ENCODE peak calls at places on chromosomes 16 and 17, in four cellular contexts. K is esophagus squamous epithelium; P is effector memory CD4-positive, alpha-beta T cell; X is left lung. S is an unnamed sample.
A peak's percentile ranks its signal among the peaks of the same experiment; 100 is the strongest.

GRCh38 chr16:69761983-69762842 is at the start of gene WWP2:
- DNase-seq in K (no peak), P (peak; percentile 76), X (peak; percentile 93), S (peak; percentile 31)

GRCh38 chr16:51839697-51840462 is 688.8 kb upstream of the SALL1 start:
- DNase-seq in K (no peak), P (no peak), X (no peak), S (no peak)

GRCh38 chr16:74773431-74774222 is 993 bp downstream of the FA2H start:
- DNase-seq in X (no peak), K (no peak), P (no peak), S (no peak)

GRCh38 chr17:40022961-40023541 is 7.8 kb downstream of the CSF3 start:
- DNase-seq in X (peak; percentile 79), P (no peak), K (no peak), S (no peak)

GRCh38 chr16:48811478-48811877 is 201.5 kb upstream of the N4BP1 start:
- DNase-seq in P (no peak), K (no peak), X (peak; percentile 67), S (no peak)

GRCh38 chr17:82963104-82963950 is 116.1 kb upstream of the METRNL start:
- DNase-seq in X (peak; percentile 93), K (no peak), P (no peak), S (peak; percentile 47)

GRCh38 chr16:17343028-17343427 is 127.7 kb downstream of the XYLT1 start:
- DNase-seq in X (no peak), K (no peak), P (peak; percentile 4), S (no peak)

GRCh38 chr17:38559880-38560230 is 45.9 kb downstream of the SRCIN1 start:
- DNase-seq in X (no peak), P (no peak), K (no peak), S (no peak)

GRCh38 chr17:17051791-17052461 is 9.7 kb downstream of the MPRIP start:
- DNase-seq in X (no peak), K (no peak), P (no peak), S (no peak)

GRCh38 chr17:17081304-17081940 is 39.2 kb downstream of the MPRIP start:
- DNase-seq in P (no peak), X (no peak), K (no peak), S (no peak)

GRCh38 chr17:37239690-37240344 is 136.0 kb upstream of the C17orf78 start:
- DNase-seq in X (no peak), P (peak; percentile 1), K (no peak), S (no peak)

GRCh38 chr16:30984669-30985400 is at the start of gene HSD3B7:
- DNase-seq in K (peak; percentile 24), X (peak; percentile 99), P (peak; percentile 75), S (peak; percentile 79)
- H3K36me3 ChIP-seq in K (peaks cover 24% of the 10 kb centered on the region), X (peaks cover 68% of the 10 kb centered on the region), P (peaks cover 20% of the 10 kb centered on the region), S (peaks cover 17% of the 10 kb centered on the region)

GRCh38 chr17:59698143-59698542 is 9.1 kb downstream of the PTRH2 start:
- DNase-seq in P (no peak), X (no peak), K (no peak), S (no peak)

GRCh38 chr17:59695943-59696681 is 11.1 kb downstream of the PTRH2 start:
- DNase-seq in X (no peak), P (no peak), K (no peak), S (no peak)

GRCh38 chr17:59696682-59697277 is 10.4 kb downstream of the PTRH2 start:
- DNase-seq in X (no peak), P (no peak), K (no peak), S (no peak)

GRCh38 chr17:59694344-59694743 is 12.9 kb downstream of the PTRH2 start:
- DNase-seq in P (no peak), K (no peak), X (no peak), S (no peak)

GRCh38 chr17:59693582-59693981 is 13.6 kb downstream of the PTRH2 start:
- DNase-seq in X (peak; percentile 53), K (no peak), P (no peak), S (no peak)
- H3K36me3 ChIP-seq in X (peaks cover 100% of the 10 kb centered on the region), K (peaks cover 28% of the 10 kb centered on the region), P (peaks cover 70% of the 10 kb centered on the region), S (peaks cover 18% of the 10 kb centered on the region)

GRCh38 chr17:1471931-1472727 is 16.1 kb upstream of the CRK start:
- DNase-seq in X (peak; percentile 65), K (no peak), P (no peak), S (no peak)

GRCh38 chr17:1470071-1470773 is 14.2 kb upstream of the CRK start:
- DNase-seq in K (no peak), P (no peak), X (peak; percentile 57), S (no peak)

GRCh38 chr17:1473170-1473569 is 17.1 kb upstream of the CRK start:
- DNase-seq in K (no peak), P (no peak), X (no peak), S (no peak)

GRCh38 chr17:1470774-1471462 is 14.9 kb upstream of the CRK start:
- DNase-seq in X (peak; percentile 71), P (no peak), K (no peak), S (no peak)

DNA sequence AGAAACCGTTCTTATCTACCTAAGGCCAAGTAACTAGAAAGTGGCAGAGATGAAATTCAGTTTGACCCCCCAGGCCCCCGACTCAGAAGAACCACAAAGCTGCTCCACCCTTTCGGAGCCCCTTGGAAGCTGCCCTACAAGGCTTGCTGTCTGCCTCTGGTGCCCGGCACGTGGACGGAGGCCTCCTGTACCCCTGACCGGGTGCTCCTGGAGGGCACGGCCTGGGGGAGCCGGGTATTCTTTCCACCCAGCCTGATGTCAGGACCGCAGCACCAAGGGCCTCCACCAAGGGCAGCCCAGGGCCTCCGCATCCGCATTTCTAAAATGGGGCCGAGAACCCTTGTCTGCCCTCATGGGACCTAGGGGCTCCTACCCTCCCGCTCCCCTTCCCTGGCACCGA is 15.5 kb upstream of the CRK start:
- DNase-seq in X (peak; percentile 68), P (no peak), K (no peak), S (no peak)
- H3K36me3 ChIP-seq in X (peaks cover 92% of the 10 kb centered on the region), P (peaks cover 24% of the 10 kb centered on the region), K (peaks cover 52% of the 10 kb centered on the region), S (peaks cover 38% of the 10 kb centered on the region)

GRCh38 chr16:87334611-87335305 is 17.6 kb upstream of the C16orf95 start:
- DNase-seq in X (no peak), P (no peak), K (no peak), S (no peak)

GRCh38 chr16:87333581-87334331 is 16.6 kb upstream of the C16orf95 start:
- DNase-seq in K (no peak), P (no peak), X (peak; percentile 73), S (no peak)

GRCh38 chr16:87332150-87332549 is 15.0 kb upstream of the C16orf95 start:
- DNase-seq in K (no peak), P (no peak), X (no peak), S (no peak)

GRCh38 chr16:87331241-87331801 is 14.1 kb upstream of the C16orf95 start:
- DNase-seq in K (no peak), X (peak; percentile 72), P (no peak), S (no peak)

GRCh38 chr16:87333101-87333500 is 15.9 kb upstream of the C16orf95 start:
- DNase-seq in K (no peak), X (peak; percentile 62), P (no peak), S (no peak)
- H3K36me3 ChIP-seq in K (peaks cover 55% of the 10 kb centered on the region), X (peaks cover 78% of the 10 kb centered on the region), P (peaks cover 74% of the 10 kb centered on the region), S (peaks cover 8% of the 10 kb centered on the region)

S was measured in iPS DF 6.9.